ENCODE peak calls at places on chromosomes 5 and 9, in four cellular contexts. P is K562, E is HepG2, W is GM12878. M is an unnamed sample.

GRCh38 chr5:176500511-176500910 is 36.7 kb downstream of the RNF44 start:
- DNase-seq in P (no peak), E (no peak), W (no peak), M (no peak)

GRCh38 chr9:125375820-125376219 is 114.2 kb downstream of the GAPVD1 start:
- DNase-seq in P (no peak), E (no peak), W (no peak), M (no peak)

GRCh38 chr5:63854076-63854475 is 108.2 kb downstream of the HTR1A start:
- DNase-seq in P (no peak), E (no peak), W (no peak), M (no peak)

GRCh38 chr5:114311943-114312342 is 49.9 kb upstream of the KCNN2 start:
- DNase-seq in P (no peak), E (no peak), W (no peak), M (peak)

GRCh38 chr9:71646131-71646530 is 122.2 kb downstream of the CEMIP2 start:
- DNase-seq in P (no peak), E (no peak), W (no peak), M (no peak)

GRCh38 chr5:41346609-41347008 is 133.3 kb upstream of the C6 start:
- DNase-seq in P (no peak), E (no peak), W (no peak), M (no peak)

GRCh38 chr5:106759581-106759980 is 911.2 kb downstream of the EFNA5 start:
- DNase-seq in P (no peak), E (no peak), W (no peak), M (no peak)

GRCh38 chr5:76999451-76999850 is 30.8 kb upstream of the AGGF1 start:
- DNase-seq in P (no peak), E (no peak), W (no peak), M (no peak)

GRCh38 chr5:132000677-132001453 is 10.6 kb downstream of the ACSL6 start:
- DNase-seq in P (no peak), E (peak), W (no peak), M (no peak)

GRCh38 chr5:124859027-124859426 is 112.6 kb upstream of the ZNF608 start:
- DNase-seq in P (no peak), E (no peak), W (no peak), M (no peak)

GRCh38 chr9:122131401-122131921 is 28.1 kb downstream of the NDUFA8 start:
- DNase-seq in P (no peak), E (no peak), W (no peak), M (peak)

GRCh38 chr9:122133984-122134535 is 25.5 kb downstream of the NDUFA8 start:
- DNase-seq in P (no peak), E (no peak), W (no peak), M (no peak)

GRCh38 chr9:122133263-122133983 is 26.2 kb downstream of the NDUFA8 start:
- DNase-seq in P (no peak), E (no peak), W (no peak), M (no peak)

GRCh38 chr9:122130837-122131236 is 28.7 kb downstream of the NDUFA8 start:
- DNase-seq in P (no peak), E (no peak), W (no peak), M (no peak)

GRCh38 chr9:122132539-122132938 is 27.0 kb downstream of the NDUFA8 start:
- DNase-seq in P (no peak), E (no peak), W (no peak), M (no peak)
- TF ChIP-seq CBFB in P (no peak), E (no peak), W (no peak), M (no peak)

DNA sequence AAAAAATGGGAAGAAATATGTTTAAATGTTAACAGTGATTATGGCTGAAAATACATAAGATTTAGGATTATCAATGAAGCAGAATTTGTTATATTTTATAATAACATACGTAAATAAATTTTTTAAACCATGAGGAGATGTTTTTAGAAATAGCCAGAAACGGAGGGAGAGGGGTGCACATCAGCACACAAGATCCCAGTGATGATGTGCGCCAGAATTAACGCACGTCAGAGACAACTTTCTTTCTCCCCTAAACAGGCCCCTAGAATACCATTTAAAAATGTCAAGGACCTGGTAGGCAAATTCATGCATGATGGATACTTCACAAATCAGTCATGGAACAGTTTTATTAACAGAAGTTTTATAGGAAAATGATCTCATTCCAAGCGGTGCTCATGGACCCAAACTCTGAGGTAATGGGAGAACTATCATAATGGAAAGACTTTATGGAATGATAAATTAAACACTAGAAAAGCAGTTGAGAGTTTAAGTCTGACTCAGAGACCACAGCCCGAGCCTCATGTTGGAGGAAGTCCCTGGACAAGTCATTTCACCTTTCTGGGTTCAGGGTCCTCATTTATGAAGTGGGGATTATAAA is 258.9 kb upstream of the GAS1 start:
- DNase-seq in P (no peak), E (no peak), W (no peak), M (no peak)
- TF ChIP-seq CBFB in P (no peak), E (no peak), W (no peak), M (no peak)

GRCh38 chr9:6134661-6135177 is 80.9 kb upstream of the IL33 start:
- DNase-seq in P (no peak), E (no peak), W (no peak), M (no peak)
- TF ChIP-seq CBFB in P (no peak), E (no peak), W (no peak), M (no peak)

GRCh38 chr5:142617416-142617815 is 68.5 kb downstream of the FGF1 start:
- DNase-seq in P (no peak), E (no peak), W (no peak), M (no peak)

GRCh38 chr5:142619815-142620214 is 66.1 kb downstream of the FGF1 start:
- DNase-seq in P (no peak), E (no peak), W (no peak), M (no peak)

GRCh38 chr5:142621227-142621626 is 64.7 kb downstream of the FGF1 start:
- DNase-seq in P (no peak), E (no peak), W (no peak), M (no peak)

GRCh38 chr5:142614054-142614453 is 71.8 kb downstream of the FGF1 start:
- DNase-seq in P (no peak), E (no peak), W (no peak), M (no peak)

GRCh38 chr5:142618125-142618524 is 67.8 kb downstream of the FGF1 start:
- DNase-seq in P (no peak), E (no peak), W (no peak), M (no peak)
- TF ChIP-seq CBFB in P (no peak), E (no peak), W (no peak), M (no peak)

DNA sequence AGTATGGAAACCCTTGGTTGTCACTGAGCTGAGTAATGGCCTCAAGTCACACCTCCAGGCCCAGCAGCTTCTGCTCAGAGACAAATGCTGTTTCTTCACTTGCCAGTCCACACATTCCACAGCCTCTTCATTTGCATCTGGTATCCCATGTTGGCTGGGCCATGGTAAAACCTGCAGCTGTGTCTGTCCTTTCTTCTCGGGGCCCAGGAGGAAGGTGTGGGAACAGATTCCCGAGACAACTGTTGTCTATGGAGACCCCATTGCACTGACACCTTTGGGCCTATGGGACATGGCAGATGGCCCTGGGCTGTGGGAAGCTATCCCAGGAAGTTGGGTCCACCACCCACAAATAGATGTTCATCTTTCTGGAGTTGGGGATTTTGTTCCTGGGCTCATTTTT is 85.1 kb downstream of the MACROH2A1 start:
- DNase-seq in P (no peak), E (no peak), W (no peak), M (no peak)
- TF ChIP-seq CBFB in P (no peak), E (no peak), W (no peak), M (no peak)

DNA sequence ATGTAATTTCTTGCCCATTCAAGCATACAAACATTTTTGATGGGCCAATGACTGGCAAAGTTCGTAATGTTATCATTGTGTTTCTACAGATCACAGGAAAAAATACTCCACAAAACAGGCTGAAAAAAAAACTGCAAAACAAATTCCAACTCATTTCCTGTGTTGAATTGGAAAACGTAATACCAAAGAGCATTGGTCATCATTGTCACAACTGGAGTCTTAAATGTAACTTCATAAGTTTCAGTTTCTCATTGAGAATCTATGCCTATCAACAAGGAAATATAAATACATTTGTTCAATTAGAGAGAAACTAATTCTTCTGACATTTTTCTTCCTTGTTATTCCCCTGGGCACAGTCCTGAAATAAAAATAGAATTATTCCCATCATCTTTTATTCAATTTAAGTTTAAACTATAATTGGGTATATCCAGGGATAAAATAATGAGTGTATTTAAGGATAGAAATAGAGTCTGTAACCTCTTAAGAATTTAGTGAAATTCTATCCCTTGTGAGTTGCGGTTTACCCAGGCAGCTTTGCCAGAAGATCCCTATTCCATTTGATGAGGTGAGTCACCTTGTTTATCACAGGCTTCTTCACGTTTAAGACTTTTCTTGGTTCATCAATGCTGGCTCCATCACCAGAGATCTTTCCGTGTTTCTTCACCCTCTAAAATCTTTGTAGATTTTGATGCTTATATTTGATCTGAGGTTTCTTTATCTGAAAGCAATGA is 112.7 kb upstream of the ITGA1 start:
- DNase-seq in P (no peak), E (no peak), W (no peak), M (no peak)
- TF ChIP-seq CBFB in P (no peak), E (no peak), W (no peak), M (no peak)

DNA sequence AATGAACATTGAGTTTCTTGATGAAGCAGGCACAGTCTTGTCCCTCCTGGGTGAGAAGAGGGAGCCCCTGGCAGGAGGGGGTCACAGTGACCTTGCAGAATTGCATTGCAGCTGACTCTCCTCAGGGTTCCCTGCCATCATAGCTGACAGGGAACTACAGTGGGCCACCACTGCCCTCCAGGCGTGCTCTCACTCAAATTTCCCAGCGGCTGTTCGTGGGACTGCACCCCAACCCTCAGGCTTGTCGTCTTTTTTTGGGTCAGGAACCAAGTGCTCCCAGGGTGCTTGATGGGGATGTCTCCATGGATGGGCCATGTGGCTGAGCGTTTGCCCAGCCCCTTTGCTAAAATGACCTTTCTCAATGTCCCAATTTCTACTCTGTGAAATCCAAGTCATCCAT is 215.8 kb downstream of the MELK start:
- DNase-seq in P (peak), E (no peak), W (no peak), M (peak)
- TF ChIP-seq CBFB in P (no peak), E (no peak), W (no peak), M (no peak)

DNA sequence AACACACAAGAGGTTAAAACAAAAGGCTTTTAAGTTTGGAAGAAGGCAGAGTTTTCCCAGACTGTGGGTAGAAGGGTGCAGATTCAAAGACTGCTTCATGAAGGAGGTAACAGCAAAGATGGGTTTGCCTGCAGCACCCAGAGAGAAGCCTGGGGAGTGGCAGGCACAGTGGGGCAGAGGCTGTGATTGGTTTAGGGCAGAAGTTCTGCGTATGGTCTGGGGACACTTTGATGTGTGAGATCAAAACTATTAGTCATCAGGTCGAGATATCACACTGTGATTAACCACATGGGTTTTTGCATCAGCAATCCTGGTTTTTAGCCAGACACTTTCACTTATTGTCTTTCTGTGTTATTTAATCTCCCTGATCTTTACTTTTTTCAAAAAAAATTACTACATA is 188.8 kb upstream of the GLRA1 start:
- DNase-seq in P (no peak), E (no peak), W (no peak), M (no peak)
- TF ChIP-seq CBFB in P (no peak), E (no peak), W (no peak), M (no peak)